ENCODE peak calls at places on chromosome 14, in four cellular contexts. U, O, Y and P are unnamed samples.

GRCh38 chr14:67426983-67427601 is 15.1 kb upstream of the PLEK2 start:
- DNase-seq in U (peak), O (peak), Y (peak), P (peak)

GRCh38 chr14:102517412-102518062 is 8.0 kb upstream of the ANKRD9 start:
- DNase-seq in U (no peak), Y (no peak), O (no peak), P (no peak)

GRCh38 chr14:86885280-86885679 is 1107.7 kb downstream of the GALC start:
- DNase-seq in U (no peak), O (no peak), Y (no peak), P (no peak)

GRCh38 chr14:65585216-65585615 is 172.7 kb downstream of the FUT8 start:
- DNase-seq in U (no peak), O (no peak), Y (no peak), P (no peak)

GRCh38 chr14:30283822-30284446 is 275.0 kb upstream of the G2E3 start:
- DNase-seq in U (peak), Y (no peak), O (no peak), P (peak)

GRCh38 chr14:61588419-61588901 is 106.9 kb upstream of the HIF1A start:
- DNase-seq in Y (no peak), U (no peak), O (no peak), P (no peak)

GRCh38 chr14:105879503-105879866 is 353.1 kb downstream of the TMEM121 start:
- DNase-seq in U (no peak), O (no peak), Y (no peak), P (no peak)

GRCh38 chr14:104116544-104117340 is 21.6 kb upstream of the KIF26A start:
- DNase-seq in O (no peak), U (no peak), Y (no peak), P (no peak)

GRCh38 chr14:95156765-95157194 is 549 bp downstream of the DICER1 start:
- DNase-seq in O (no peak), Y (peak), U (peak), P (peak)

GRCh38 chr14:74765721-74766120 is 2.6 kb downstream of the YLPM1 start:
- DNase-seq in U (no peak), Y (no peak), O (no peak), P (no peak)

GRCh38 chr14:104367811-104368750 is 211.5 kb upstream of the C14orf180 start:
- DNase-seq in U (no peak), Y (no peak), O (peak), P (no peak)

GRCh38 chr14:39762576-39763401 is 330.6 kb upstream of the FBXO33 start:
- DNase-seq in Y (no peak), O (no peak), U (no peak), P (no peak)

GRCh38 chr14:61640158-61640833 is 55.0 kb upstream of the HIF1A start:
- DNase-seq in Y (no peak), U (no peak), O (no peak), P (no peak)

GRCh38 chr14:29236848-29237247 is 470.3 kb downstream of the FOXG1 start:
- DNase-seq in Y (no peak), U (peak), O (no peak), P (peak)

GRCh38 chr14:65027127-65027799 is 40.6 kb downstream of the FNTB start:
- DNase-seq in O (no peak), U (no peak), Y (no peak), P (no peak)

GRCh38 chr14:77868552-77869300 is 68.8 kb downstream of the ADCK1 start:
- DNase-seq in U (no peak), Y (no peak), O (no peak), P (no peak)

GRCh38 chr14:77409131-77409533 is 14.2 kb downstream of the NOXRED1 start:
- DNase-seq in O (no peak), U (no peak), Y (no peak), P (no peak)

GRCh38 chr14:62546862-62547474 is 498.3 kb downstream of the KCNH5 start:
- DNase-seq in O (no peak), Y (no peak), U (no peak), P (no peak)

GRCh38 chr14:55370883-55371455 is 40.7 kb downstream of the ATG14 start:
- DNase-seq in O (no peak), Y (no peak), U (no peak), P (no peak)

GRCh38 chr14:66099931-66100330 is 386.2 kb upstream of the CCDC196 start:
- DNase-seq in U (no peak), O (no peak), Y (no peak), P (no peak)

GRCh38 chr14:81436296-81437138 is 36.4 kb upstream of the STON2 start:
- DNase-seq in U (peak), O (peak), Y (peak), P (peak)

GRCh38 chr14:96231731-96232130 is 24.3 kb upstream of the BDKRB1 start:
- DNase-seq in U (no peak), O (no peak), Y (no peak), P (no peak)

GRCh38 chr14:105682956-105683570 is 156.7 kb downstream of the TMEM121 start:
- DNase-seq in Y (no peak), U (no peak), O (no peak), P (no peak)

GRCh38 chr14:104280902-104281767 is 142.7 kb downstream of the KIF26A start:
- DNase-seq in O (no peak), Y (no peak), U (no peak), P (no peak)

GRCh38 chr14:49954171-49954631 is 61.3 kb downstream of the ARF6 start:
- DNase-seq in Y (no peak), O (no peak), U (no peak), P (no peak)

GRCh38 chr14:96095581-96096476 is 56.7 kb downstream of the C14orf132 start:
- DNase-seq in O (peak), U (no peak), Y (no peak), P (peak)

GRCh38 chr14:104066279-104066678 is 19.2 kb upstream of the ASPG start:
- DNase-seq in U (no peak), O (no peak), Y (no peak), P (no peak)

GRCh38 chr14:60965402-60965801 is 15.5 kb downstream of the TRMT5 start:
- DNase-seq in O (no peak), Y (no peak), U (no peak), P (peak)

GRCh38 chr14:68146812-68147211 is 327.2 kb downstream of the RAD51B start:
- DNase-seq in U (peak), O (no peak), Y (no peak), P (peak)

GRCh38 chr14:89279649-89280232 is 137.3 kb downstream of the FOXN3 start:
- DNase-seq in Y (no peak), O (no peak), U (no peak), P (no peak)

GRCh38 chr14:25955772-25956171 is 642.1 kb downstream of the NOVA1 start:
- DNase-seq in O (no peak), U (no peak), Y (no peak), P (no peak)

GRCh38 chr14:52080817-52081755 is 12.2 kb upstream of the NID2 start:
- DNase-seq in U (peak), Y (no peak), O (no peak), P (peak)

GRCh38 chr14:73660511-73660910 is 15.7 kb downstream of the DNAL1 start:
- DNase-seq in Y (no peak), U (no peak), O (no peak), P (no peak)

GRCh38 chr14:98489115-98489514 is 782.9 kb downstream of the BCL11B start:
- DNase-seq in U (no peak), Y (no peak), O (no peak), P (no peak)